ENCODE peak calls at places on chromosomes 1 and 21, in five cellular contexts. I is right cardiac atrium, P is prostate gland, A is AG09309, B is adrenal gland. Z is an unnamed sample.

GRCh38 chr1:38760562-38760961 is 99.0 kb downstream of the RRAGC start:
- DNase-seq in I (no peak), P (no peak), A (no peak), B (no peak), Z (no peak)

GRCh38 chr1:151853411-151853930 is at the start of gene THEM5:
- DNase-seq in I (peak), P (no peak), A (no peak), B (no peak), Z (no peak)

GRCh38 chr1:111399792-111400610 is 27.5 kb downstream of the OVGP1 start:
- DNase-seq in I (no peak), P (peak), A (peak), B (peak), Z (peak)

GRCh38 chr1:96596226-96596625 is 125.4 kb upstream of the PTBP2 start:
- DNase-seq in I (no peak), P (no peak), A (no peak), B (peak), Z (no peak)

GRCh38 chr1:40662151-40662550 is 3.3 kb downstream of the RIMS3 start:
- DNase-seq in I (no peak), P (no peak), A (no peak), B (no peak), Z (no peak)

GRCh38 chr1:180643693-180644092 is 11.9 kb downstream of the XPR1 start:
- DNase-seq in I (no peak), P (peak), A (no peak), B (peak), Z (no peak)

GRCh38 chr1:109307363-109308021 is 681 bp upstream of the MYBPHL start:
- DNase-seq in I (peak), P (no peak), A (no peak), B (peak), Z (no peak)

GRCh38 chr1:164673584-164674214 is 114.7 kb downstream of the PBX1 start:
- DNase-seq in I (no peak), P (no peak), A (no peak), B (no peak), Z (no peak)

GRCh38 chr1:53729536-53730485 is 9.2 kb downstream of the GLIS1 start:
- DNase-seq in I (no peak), P (no peak), A (no peak), B (no peak), Z (no peak)

GRCh38 chr1:38005195-38006007 is at the start of gene FHL3:
- DNase-seq in I (peak), P (no peak), A (no peak), B (peak), Z (peak)

GRCh38 chr21:33434770-33435360 is 31.7 kb downstream of the IFNGR2 start:
- DNase-seq in I (no peak), P (no peak), A (peak), B (peak), Z (no peak)

GRCh38 chr1:18820791-18821641 is 38.4 kb downstream of the TAS1R2 start:
- DNase-seq in I (peak), P (peak), A (peak), B (peak), Z (peak)

GRCh38 chr1:8133657-8134430 is 107.7 kb upstream of the ERRFI1 start:
- DNase-seq in I (peak), P (peak), A (peak), B (peak), Z (peak)

GRCh38 chr1:226609836-226610455 is 61.4 kb downstream of the STUM start:
- DNase-seq in I (no peak), P (no peak), A (no peak), B (no peak), Z (no peak)

GRCh38 chr1:208007938-208008342 is 97.0 kb upstream of the CD34 start:
- DNase-seq in I (no peak), P (no peak), A (no peak), B (peak), Z (no peak)

GRCh38 chr1:15005116-15005515 is 148.4 kb upstream of the TMEM51 start:
- DNase-seq in I (no peak), P (no peak), A (no peak), B (peak), Z (no peak)

GRCh38 chr21:16330340-16331319 is 600.8 kb downstream of the USP25 start:
- DNase-seq in I (no peak), P (peak), A (peak), B (peak), Z (no peak)

GRCh38 chr1:168407832-168408530 is 127.3 kb downstream of the TBX19 start:
- DNase-seq in I (no peak), P (no peak), A (no peak), B (no peak), Z (no peak)

GRCh38 chr1:90340604-90341003 is 345.7 kb downstream of the ZNF326 start:
- DNase-seq in I (no peak), P (no peak), A (no peak), B (no peak), Z (no peak)

GRCh38 chr1:156852414-156852874 is 6.5 kb downstream of the INSRR start:
- DNase-seq in I (peak), P (peak), A (no peak), B (peak), Z (peak)

GRCh38 chr1:97069312-97069711 is 347.7 kb downstream of the PTBP2 start:
- DNase-seq in I (no peak), P (no peak), A (no peak), B (no peak), Z (no peak)

GRCh38 chr1:201964266-201964665 is 9.0 kb downstream of the TIMM17A start:
- DNase-seq in I (no peak), P (no peak), A (peak), B (no peak), Z (no peak)

GRCh38 chr1:8023287-8023994 is 2.7 kb downstream of the ERRFI1 start:
- DNase-seq in I (no peak), P (no peak), A (no peak), B (no peak), Z (no peak)

GRCh38 chr1:18932387-18932786 is 24.1 kb downstream of the IFFO2 start:
- DNase-seq in I (no peak), P (no peak), A (no peak), B (peak), Z (no peak)

GRCh38 chr1:67635055-67635809 is 49.8 kb upstream of the GADD45A start:
- DNase-seq in I (no peak), P (no peak), A (no peak), B (no peak), Z (no peak)

GRCh38 chr21:41321211-41321907 is 4.8 kb downstream of the FAM3B start:
- DNase-seq in I (no peak), P (no peak), A (no peak), B (no peak), Z (no peak)

GRCh38 chr1:239616686-239617085 is 230.3 kb downstream of the CHRM3 start:
- DNase-seq in I (no peak), P (no peak), A (no peak), B (no peak), Z (no peak)

GRCh38 chr1:216464489-216464888 is 41.2 kb upstream of the USH2A start:
- DNase-seq in I (no peak), P (no peak), A (peak), B (no peak), Z (no peak)

GRCh38 chr21:42159560-42160110 is 59.3 kb upstream of the ABCG1 start:
- DNase-seq in I (no peak), P (no peak), A (no peak), B (no peak), Z (no peak)

GRCh38 chr1:198879711-198880306 is 241.0 kb downstream of the PTPRC start:
- DNase-seq in I (no peak), P (no peak), A (no peak), B (no peak), Z (no peak)

GRCh38 chr1:103194060-103194459 is 85.7 kb upstream of the COL11A1 start:
- DNase-seq in I (no peak), P (no peak), A (no peak), B (no peak), Z (no peak)

Z was measured in transverse colon.